ENCODE peak calls at places on chromosomes 1 and 21, in ten cellular contexts. One of them, this sample, is unnamed.

GRCh38 chr21:14838400-14838799 is 226.4 kb downstream of the NRIP1 start:
- DNase-seq in Panc1: no peak
- DNase-seq in Calu3: no peak
- DNase-seq in cardiac fibroblast: no peak
- DNase-seq in breast epithelium: no peak
- DNase-seq in GM13976: no peak
- DNase-seq in endothelial cell: no peak
- DNase-seq in astrocyte of the spinal cord: no peak
- DNase-seq in lower lobe of right lung: no peak
- DNase-seq in AG04450: no peak
- DNase-seq in this sample: no peak

GRCh38 chr1:247647864-247648263 is 31.7 kb downstream of the OR13G1 start:
- DNase-seq in lower lobe of right lung: no peak
- DNase-seq in endothelial cell: no peak
- DNase-seq in breast epithelium: peak
- DNase-seq in AG04450: no peak
- DNase-seq in cardiac fibroblast: no peak
- DNase-seq in Panc1: no peak
- DNase-seq in GM13976: no peak
- DNase-seq in astrocyte of the spinal cord: peak
- DNase-seq in Calu3: no peak
- DNase-seq in this sample: no peak

GRCh38 chr1:51583532-51583931 is 33.4 kb upstream of the OSBPL9 start:
- DNase-seq in breast epithelium: peak
- DNase-seq in cardiac fibroblast: peak
- DNase-seq in Panc1: no peak
- DNase-seq in GM13976: no peak
- DNase-seq in AG04450: peak
- DNase-seq in endothelial cell: no peak
- DNase-seq in Calu3: no peak
- DNase-seq in astrocyte of the spinal cord: peak
- DNase-seq in lower lobe of right lung: peak
- DNase-seq in this sample: no peak

GRCh38 chr1:207407655-207408256 is 46.4 kb upstream of the CR2 start:
- DNase-seq in Calu3: no peak
- DNase-seq in endothelial cell: no peak
- DNase-seq in cardiac fibroblast: peak
- DNase-seq in lower lobe of right lung: no peak
- DNase-seq in astrocyte of the spinal cord: peak
- DNase-seq in AG04450: no peak
- DNase-seq in breast epithelium: no peak
- DNase-seq in GM13976: no peak
- DNase-seq in Panc1: no peak
- DNase-seq in this sample: peak

GRCh38 chr1:236280438-236281285 is 1.1 kb downstream of the ERO1B start:
- DNase-seq in astrocyte of the spinal cord: no peak
- DNase-seq in breast epithelium: peak
- DNase-seq in AG04450: no peak
- DNase-seq in lower lobe of right lung: no peak
- DNase-seq in endothelial cell: no peak
- DNase-seq in cardiac fibroblast: no peak
- DNase-seq in Calu3: peak
- DNase-seq in Panc1: no peak
- DNase-seq in GM13976: peak
- DNase-seq in this sample: peak

GRCh38 chr1:30847358-30847972 is 61.1 kb downstream of the SDC3 start:
- DNase-seq in breast epithelium: peak
- DNase-seq in GM13976: no peak
- DNase-seq in lower lobe of right lung: peak
- DNase-seq in astrocyte of the spinal cord: peak
- DNase-seq in cardiac fibroblast: peak
- DNase-seq in endothelial cell: peak
- DNase-seq in Calu3: peak
- DNase-seq in AG04450: peak
- DNase-seq in Panc1: no peak
- DNase-seq in this sample: no peak

GRCh38 chr1:59079434-59080135 is 217.3 kb upstream of the FGGY start:
- DNase-seq in lower lobe of right lung: no peak
- DNase-seq in AG04450: no peak
- DNase-seq in endothelial cell: no peak
- DNase-seq in Panc1: no peak
- DNase-seq in cardiac fibroblast: no peak
- DNase-seq in astrocyte of the spinal cord: peak
- DNase-seq in Calu3: no peak
- DNase-seq in GM13976: no peak
- DNase-seq in breast epithelium: no peak
- DNase-seq in this sample: no peak

GRCh38 chr1:29541641-29542040 is 305.3 kb downstream of the PTPRU start:
- DNase-seq in endothelial cell: no peak
- DNase-seq in Calu3: no peak
- DNase-seq in astrocyte of the spinal cord: no peak
- DNase-seq in lower lobe of right lung: no peak
- DNase-seq in GM13976: no peak
- DNase-seq in cardiac fibroblast: no peak
- DNase-seq in breast epithelium: no peak
- DNase-seq in Panc1: no peak
- DNase-seq in AG04450: no peak
- DNase-seq in this sample: no peak

GRCh38 chr21:38621132-38621531 is 122.9 kb upstream of the ERG start:
- DNase-seq in endothelial cell: no peak
- DNase-seq in breast epithelium: no peak
- DNase-seq in astrocyte of the spinal cord: no peak
- DNase-seq in AG04450: no peak
- DNase-seq in Calu3: peak
- DNase-seq in GM13976: no peak
- DNase-seq in Panc1: no peak
- DNase-seq in cardiac fibroblast: no peak
- DNase-seq in lower lobe of right lung: no peak
- DNase-seq in this sample: no peak
- TF ChIP-seq CTCF in endothelial cell: no peak
- TF ChIP-seq CTCF in breast epithelium: no peak
- TF ChIP-seq CTCF in astrocyte of the spinal cord: no peak
- TF ChIP-seq CTCF in AG04450: no peak
- TF ChIP-seq CTCF in Calu3: no peak
- TF ChIP-seq CTCF in GM13976: no peak
- TF ChIP-seq CTCF in Panc1: peak
- TF ChIP-seq CTCF in cardiac fibroblast: no peak
- TF ChIP-seq CTCF in lower lobe of right lung: no peak
- TF ChIP-seq CTCF in this sample: no peak

DNA sequence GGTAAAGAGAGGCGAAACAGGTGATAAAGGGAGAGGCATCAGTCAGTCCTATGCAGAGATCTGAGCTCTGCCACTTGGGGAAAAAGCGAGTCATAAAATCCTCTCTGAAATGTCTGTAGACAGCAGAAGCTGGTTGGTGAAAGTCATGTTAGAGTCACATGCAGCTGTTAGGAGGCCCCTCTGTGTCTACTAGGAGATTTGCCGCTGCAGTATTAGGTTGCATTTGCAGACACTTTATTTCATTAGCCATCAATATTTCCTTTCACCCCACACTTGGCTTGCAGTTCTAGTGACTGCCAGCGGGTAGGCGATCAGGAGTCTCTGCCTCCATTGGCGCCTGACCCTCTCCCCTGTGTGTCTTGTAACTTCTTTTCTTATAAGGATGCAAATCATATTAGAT is 16.2 kb downstream of the ATP1A4 start:
- DNase-seq in endothelial cell: no peak
- DNase-seq in cardiac fibroblast: no peak
- DNase-seq in lower lobe of right lung: no peak
- DNase-seq in breast epithelium: no peak
- DNase-seq in AG04450: no peak
- DNase-seq in Panc1: no peak
- DNase-seq in astrocyte of the spinal cord: no peak
- DNase-seq in Calu3: no peak
- DNase-seq in GM13976: no peak
- DNase-seq in this sample: no peak
- TF ChIP-seq CTCF in endothelial cell: no peak
- TF ChIP-seq CTCF in cardiac fibroblast: no peak
- TF ChIP-seq CTCF in lower lobe of right lung: no peak
- TF ChIP-seq CTCF in breast epithelium: no peak
- TF ChIP-seq CTCF in AG04450: no peak
- TF ChIP-seq CTCF in Panc1: no peak
- TF ChIP-seq CTCF in astrocyte of the spinal cord: no peak
- TF ChIP-seq CTCF in Calu3: no peak
- TF ChIP-seq CTCF in GM13976: no peak
- TF ChIP-seq CTCF in this sample: no peak

GRCh38 chr1:66752000-66752592 is at the start of gene DYNLT5:
- DNase-seq in cardiac fibroblast: peak
- DNase-seq in lower lobe of right lung: peak
- DNase-seq in astrocyte of the spinal cord: peak
- DNase-seq in GM13976: peak
- DNase-seq in endothelial cell: peak
- DNase-seq in AG04450: no peak
- DNase-seq in Calu3: no peak
- DNase-seq in breast epithelium: no peak
- DNase-seq in Panc1: no peak
- DNase-seq in this sample: peak
- TF ChIP-seq CTCF in cardiac fibroblast: no peak
- TF ChIP-seq CTCF in lower lobe of right lung: peak
- TF ChIP-seq CTCF in astrocyte of the spinal cord: peak
- TF ChIP-seq CTCF in GM13976: no peak
- TF ChIP-seq CTCF in endothelial cell: no peak
- TF ChIP-seq CTCF in AG04450: peak
- TF ChIP-seq CTCF in Calu3: no peak
- TF ChIP-seq CTCF in breast epithelium: no peak
- TF ChIP-seq CTCF in Panc1: no peak
- TF ChIP-seq CTCF in this sample: peak

GRCh38 chr1:204127597-204128242 is 24.1 kb downstream of the ETNK2 start:
- DNase-seq in GM13976: no peak
- DNase-seq in AG04450: peak
- DNase-seq in cardiac fibroblast: peak
- DNase-seq in astrocyte of the spinal cord: peak
- DNase-seq in Panc1: peak
- DNase-seq in lower lobe of right lung: peak
- DNase-seq in Calu3: peak
- DNase-seq in endothelial cell: peak
- DNase-seq in breast epithelium: peak
- DNase-seq in this sample: no peak
- TF ChIP-seq CTCF in GM13976: peak
- TF ChIP-seq CTCF in AG04450: peak
- TF ChIP-seq CTCF in cardiac fibroblast: peak
- TF ChIP-seq CTCF in astrocyte of the spinal cord: peak
- TF ChIP-seq CTCF in Panc1: peak
- TF ChIP-seq CTCF in lower lobe of right lung: peak
- TF ChIP-seq CTCF in Calu3: peak
- TF ChIP-seq CTCF in endothelial cell: peak
- TF ChIP-seq CTCF in breast epithelium: peak
- TF ChIP-seq CTCF in this sample: peak

GRCh38 chr1:5915587-5916571 is 76.3 kb downstream of the NPHP4 start:
- DNase-seq in cardiac fibroblast: peak
- DNase-seq in endothelial cell: no peak
- DNase-seq in Panc1: peak
- DNase-seq in astrocyte of the spinal cord: peak
- DNase-seq in breast epithelium: no peak
- DNase-seq in lower lobe of right lung: no peak
- DNase-seq in GM13976: peak
- DNase-seq in Calu3: no peak
- DNase-seq in AG04450: peak
- DNase-seq in this sample: peak
- TF ChIP-seq CTCF in cardiac fibroblast: peak
- TF ChIP-seq CTCF in endothelial cell: peak
- TF ChIP-seq CTCF in Panc1: peak
- TF ChIP-seq CTCF in astrocyte of the spinal cord: peak
- TF ChIP-seq CTCF in breast epithelium: peak
- TF ChIP-seq CTCF in lower lobe of right lung: peak
- TF ChIP-seq CTCF in GM13976: peak
- TF ChIP-seq CTCF in Calu3: peak
- TF ChIP-seq CTCF in AG04450: peak
- TF ChIP-seq CTCF in this sample: peak